ENCODE peak calls at places on chromosomes 4 and X, in four cellular contexts. U, I, H and G are unnamed samples.

GRCh38 chrX:12814434-12814833 is 23.2 kb downstream of the PRPS2 start:
- DNase-seq in I (peak; percentile 2), U (peak; percentile 46), H (no peak), G (no peak)

GRCh38 chr4:34619531-34620109 is 1624.7 kb downstream of the ARAP2 start:
- DNase-seq in U (peak; percentile 17), H (no peak), I (no peak), G (no peak)

GRCh38 chrX:134484039-134484438 is 24.1 kb downstream of the HPRT1 start:
- DNase-seq in I (no peak), H (no peak), U (peak; percentile 65), G (no peak)

GRCh38 chr4:75673959-75674328 is 733 bp upstream of the G3BP2 start:
- DNase-seq in U (no peak), H (no peak), I (no peak), G (no peak)

GRCh38 chr4:64158648-64159326 is 250.5 kb downstream of the TECRL start:
- DNase-seq in I (no peak), U (peak; percentile 61), H (peak; percentile 31), G (peak; percentile 43)

GRCh38 chr4:173522874-173523395 is 7.1 kb downstream of the HAND2 start:
- DNase-seq in U (no peak), H (no peak), I (no peak), G (no peak)

GRCh38 chr4:122052714-122053113 is 99.4 kb upstream of the BLTP1 start:
- DNase-seq in H (no peak), U (peak; percentile 22), I (no peak), G (no peak)

GRCh38 chr4:15164571-15164970 is 162.3 kb downstream of the CPEB2 start:
- DNase-seq in H (no peak), U (peak; percentile 42), I (no peak), G (no peak)

GRCh38 chr4:16897991-16898827 is at the start of gene LDB2:
- DNase-seq in I (no peak), U (no peak), H (peak; percentile 89), G (peak; percentile 66)

GRCh38 chr4:67545996-67546356 is 673 bp upstream of the CENPC start:
- DNase-seq in H (no peak), U (no peak), I (no peak), G (no peak)

GRCh38 chr4:122827258-122827887 is 742 bp downstream of the FGF2 start:
- DNase-seq in U (no peak), H (peak; percentile 57), I (no peak), G (peak; percentile 75)

GRCh38 chr4:15075875-15076274 is 73.6 kb downstream of the CPEB2 start:
- DNase-seq in I (no peak), U (peak; percentile 42), H (no peak), G (no peak)

GRCh38 chr4:2822461-2823300 is 21.0 kb upstream of the ADD1 start:
- DNase-seq in H (no peak), I (no peak), U (no peak), G (no peak)

GRCh38 chr4:93780080-93780479 is 48.5 kb upstream of the ATOH1 start:
- DNase-seq in I (no peak), H (no peak), U (no peak), G (no peak)

GRCh38 chrX:45747905-45748304 is 547.2 kb upstream of the DIPK2B start:
- DNase-seq in I (no peak), H (no peak), U (no peak), G (no peak)

GRCh38 chr4:158155656-158156356 is 17.0 kb downstream of the GASK1B start:
- DNase-seq in U (no peak), H (no peak), I (no peak), G (no peak)

GRCh38 chr4:117447925-117448324 is 362.5 kb upstream of the TRAM1L1 start:
- DNase-seq in H (no peak), U (no peak), I (no peak), G (no peak)

GRCh38 chrX:120773801-120774200 is 101.9 kb downstream of the CT47B1 start:
- DNase-seq in I (no peak), U (no peak), H (no peak), G (no peak)

GRCh38 chr4:73705056-73705432 is 35.3 kb upstream of the CXCL8 start:
- DNase-seq in I (no peak), H (no peak), U (peak; percentile 82), G (no peak)

GRCh38 chrX:120336899-120337298 is 25.0 kb upstream of the ATP1B4 start:
- DNase-seq in U (no peak), H (no peak), I (no peak), G (no peak)

GRCh38 chr4:69713593-69713992 is 46.8 kb downstream of the SULT1B1 start:
- DNase-seq in H (no peak), U (peak; percentile 69), I (no peak), G (no peak)

GRCh38 chrX:74280759-74281158 is 23.2 kb upstream of the ZCCHC13 start:
- DNase-seq in I (no peak), U (no peak), H (no peak), G (no peak)

GRCh38 chrX:74286950-74287349 is 17.0 kb upstream of the ZCCHC13 start:
- DNase-seq in H (no peak), U (peak; percentile 5), I (no peak), G (no peak)

DNA sequence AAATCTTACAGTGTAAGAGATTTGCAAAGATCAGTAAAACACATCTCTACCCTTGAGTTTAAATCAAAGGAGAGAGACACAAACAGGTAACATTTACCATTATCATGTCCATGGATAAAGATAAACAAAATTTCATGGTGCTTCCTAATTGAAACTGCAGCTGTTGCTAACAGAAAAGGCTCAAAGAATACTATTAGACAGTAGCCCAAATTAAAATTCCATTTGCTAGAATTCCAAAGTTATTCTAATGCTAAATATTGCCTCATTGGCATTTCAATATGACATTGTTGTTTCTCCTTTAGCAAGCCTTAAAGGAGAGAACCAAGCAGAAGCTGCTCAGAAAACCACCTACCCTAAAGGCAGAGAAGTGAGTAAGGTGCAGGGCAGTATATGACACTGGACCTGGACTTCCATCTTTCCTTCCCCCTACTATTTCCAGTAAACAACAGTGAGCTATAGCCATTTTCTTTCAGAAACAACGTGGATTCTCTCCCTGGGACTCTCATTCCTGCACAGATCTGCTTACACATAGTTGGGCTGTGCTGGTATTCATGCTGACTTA is 19.5 kb upstream of the ZCCHC13 start:
- DNase-seq in H (no peak), I (no peak), U (no peak), G (no peak)
- H3K4me3 ChIP-seq in H (no peak overlapping the region), I (no peak overlapping the region), U (no peak overlapping the region), G (no peak overlapping the region)

GRCh38 chrX:104566921-104567501 is 1.0 kb downstream of the IL1RAPL2 start:
- DNase-seq in I (no peak), U (no peak), H (no peak), G (no peak)
- H3K4me3 ChIP-seq in I (no peak overlapping the region), U (no peak overlapping the region), H (no peak overlapping the region), G (no peak overlapping the region)

GRCh38 chrX:63436865-63437264 is 85.7 kb upstream of the SPIN4 start:
- DNase-seq in U (no peak), I (no peak), H (no peak), G (no peak)

GRCh38 chrX:63430026-63430425 is 78.9 kb upstream of the SPIN4 start:
- DNase-seq in U (no peak), H (no peak), I (no peak), G (no peak)

GRCh38 chrX:63439580-63439979 is 88.4 kb upstream of the SPIN4 start:
- DNase-seq in U (no peak), H (no peak), I (no peak), G (no peak)

GRCh38 chrX:63434665-63435064 is 83.5 kb upstream of the SPIN4 start:
- DNase-seq in I (no peak), U (peak; percentile 83), H (no peak), G (no peak)

GRCh38 chrX:63434206-63434605 is 83.1 kb upstream of the SPIN4 start:
- DNase-seq in H (no peak), U (no peak), I (no peak), G (no peak)
- H3K4me3 ChIP-seq in H (no peak overlapping the region), U (no peak overlapping the region), I (no peak overlapping the region), G (no peak overlapping the region)

DNA sequence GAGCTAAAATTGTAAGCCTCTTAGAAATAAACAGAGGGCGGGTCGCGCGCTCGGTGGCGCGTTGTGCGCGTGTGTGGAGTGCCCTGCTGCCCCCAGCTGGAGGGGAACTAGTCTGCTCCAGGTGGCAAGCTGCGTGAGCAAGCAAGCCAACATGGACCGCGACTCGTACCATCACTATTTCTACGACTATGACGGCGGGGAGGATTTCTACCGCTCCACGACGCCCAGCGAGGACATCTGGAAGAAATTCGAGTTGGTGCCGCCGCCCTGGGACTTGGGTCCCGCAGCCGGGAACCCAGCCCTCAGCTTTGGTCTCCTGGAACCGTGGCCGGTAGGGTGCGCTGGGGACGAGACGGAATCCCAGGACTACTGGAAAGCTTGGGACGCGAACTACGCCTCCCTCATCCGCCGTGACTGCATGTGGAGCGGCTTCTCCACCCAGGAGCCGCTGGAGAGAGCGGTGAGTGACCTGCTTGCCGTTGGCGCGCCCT is 66.1 kb downstream of the DNAAF6 start:
- DNase-seq in H (no peak), U (peak; percentile 1), I (peak; percentile 1), G (no peak)
- H3K4me3 ChIP-seq in H (no peak overlapping the region), U (no peak overlapping the region), I (no peak overlapping the region), G (no peak overlapping the region)

DNA sequence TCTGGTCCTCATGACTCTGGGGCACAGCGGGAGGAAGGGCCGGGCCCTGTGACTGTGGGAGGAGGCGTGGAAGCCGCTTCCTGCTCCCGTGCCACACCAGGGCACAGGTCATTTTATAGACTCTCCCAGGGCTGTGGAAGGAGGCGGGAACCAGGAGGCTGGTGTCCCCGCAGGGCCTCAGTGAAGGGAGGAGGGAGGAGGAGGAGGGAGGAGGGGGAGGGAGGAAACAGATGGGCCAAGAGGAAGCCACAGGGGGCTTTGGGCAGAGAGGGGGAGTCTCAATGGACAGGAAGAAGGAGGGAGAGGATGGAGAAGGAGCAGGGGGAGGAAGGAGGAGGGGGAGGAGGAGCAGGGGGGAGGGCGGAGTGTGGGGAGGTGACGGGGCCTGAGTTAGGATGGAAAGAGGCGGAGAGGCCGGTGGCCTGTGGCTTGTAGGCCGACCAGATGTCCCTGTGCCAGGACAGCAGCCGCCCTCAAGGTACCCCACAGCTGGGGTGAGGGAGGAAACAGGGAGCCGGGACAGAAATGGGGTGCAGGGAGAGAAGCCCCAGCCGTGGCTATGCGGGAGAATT is 6.2 kb upstream of the PLCXD1 start:
- DNase-seq in U (no peak), I (no peak), H (no peak), G (no peak)
- H3K4me3 ChIP-seq in U (no peak overlapping the region), I (no peak overlapping the region), H (no peak overlapping the region), G (peak overlapping the region; percentile 56)

GRCh38 chr4:183261953-183262775 is 57.9 kb downstream of the CLDN22 start:
- DNase-seq in I (peak; percentile 26), U (peak; percentile 68), H (peak; percentile 80), G (peak; percentile 78)
- H3K4me3 ChIP-seq in I (no peak overlapping the region), U (no peak overlapping the region), H (no peak overlapping the region), G (no peak overlapping the region)